ENCODE peak calls at places on chromosomes 13 and 19, in nine cellular contexts. J is HFFc6, H is nephron progenitor cell, D is neural progenitor cell, O is BJ, A is LNCaP clone FGC, K is fibroblast of lung, M is BE2C, Q is MCF 10A. R is an unnamed sample.
A peak's percentile ranks its signal among the peaks of the same experiment; 100 is the strongest.

GRCh38 chr19:28793391-28794168 is 419.4 kb downstream of the UQCRFS1 start:
- DNase-seq in J (no peak), H (peak; percentile 57), O (no peak), Q (no peak), D (peak; percentile 57), A (no peak), M (no peak), K (no peak), R (no peak)

GRCh38 chr19:39846176-39846677 is at the start of gene FBL:
- DNase-seq in H (peak; percentile 99), Q (peak; percentile 94), A (peak; percentile 54), K (peak; percentile 90), M (peak; percentile 98), O (peak; percentile 35), J (peak; percentile 86), D (peak; percentile 96), R (peak; percentile 88)

GRCh38 chr13:26679411-26679810 is 81.2 kb downstream of the GPR12 start:
- DNase-seq in A (no peak), H (no peak), D (no peak), O (peak; percentile 6), J (peak; percentile 40), Q (no peak), M (no peak), K (peak; percentile 61), R (peak; percentile 22)

GRCh38 chr19:34228347-34228746 is 26.0 kb upstream of the GARRE1 start:
- DNase-seq in O (no peak), Q (no peak), A (no peak), H (no peak), J (peak; percentile 22), K (no peak), M (no peak), D (no peak), R (no peak)

GRCh38 chr19:41934849-41935374 is 6.7 kb upstream of the ERFL start:
- DNase-seq in D (peak; percentile 88), J (peak; percentile 28), M (peak; percentile 85), K (peak; percentile 42), A (no peak), H (peak; percentile 92), Q (peak; percentile 80), O (no peak), R (peak; percentile 37)

GRCh38 chr19:40717325-40717879 is 490 bp downstream of the ITPKC start:
- DNase-seq in J (peak; percentile 51), D (no peak), O (no peak), Q (no peak), M (no peak), K (peak; percentile 21), A (no peak), H (no peak), R (no peak)

GRCh38 chr13:74056829-74057564 is 77.2 kb downstream of the KLF12 start:
- DNase-seq in M (peak; percentile 75), H (no peak), J (no peak), A (no peak), O (no peak), D (peak; percentile 36), K (no peak), Q (no peak), R (no peak)

GRCh38 chr13:111228262-111229144 is 91.9 kb upstream of the TEX29 start:
- DNase-seq in J (no peak), M (no peak), Q (no peak), A (no peak), H (no peak), D (no peak), K (peak; percentile 76), O (no peak), R (peak; percentile 97)

GRCh38 chr13:84445776-84446175 is 563.5 kb upstream of the SLITRK1 start:
- DNase-seq in A (no peak), M (no peak), D (no peak), J (peak; percentile 81), Q (peak; percentile 25), K (no peak), O (no peak), H (no peak), R (peak; percentile 25)

GRCh38 chr19:49071860-49072547 is 495 bp downstream of the KCNA7 start:
- DNase-seq in A (no peak), K (no peak), Q (no peak), O (no peak), D (peak; percentile 83), M (no peak), H (peak; percentile 82), J (no peak), R (no peak)

GRCh38 chr19:23520441-23520840 is 125.2 kb upstream of the ZNF91 start:
- DNase-seq in A (no peak), H (no peak), J (no peak), O (no peak), D (no peak), Q (no peak), K (no peak), M (no peak), R (no peak)

GRCh38 chr19:5621311-5621944 is 1.1 kb downstream of the SAFB2 start:
- DNase-seq in M (no peak), J (no peak), O (no peak), A (peak; percentile 67), Q (no peak), K (no peak), H (no peak), D (no peak), R (no peak)

GRCh38 chr19:36113895-36114762 is 546 bp downstream of the POLR2I start:
- DNase-seq in J (peak; percentile 10), Q (peak; percentile 40), K (peak; percentile 33), M (no peak), H (peak; percentile 24), D (peak; percentile 45), O (no peak), A (no peak), R (no peak)
- TF ChIP-seq CTCF in J (no peak), Q (no peak), K (no peak), M (peak; percentile 0), H (no peak), D (no peak), O (no peak), A (peak; percentile 30), R (peak; percentile 26)

DNA sequence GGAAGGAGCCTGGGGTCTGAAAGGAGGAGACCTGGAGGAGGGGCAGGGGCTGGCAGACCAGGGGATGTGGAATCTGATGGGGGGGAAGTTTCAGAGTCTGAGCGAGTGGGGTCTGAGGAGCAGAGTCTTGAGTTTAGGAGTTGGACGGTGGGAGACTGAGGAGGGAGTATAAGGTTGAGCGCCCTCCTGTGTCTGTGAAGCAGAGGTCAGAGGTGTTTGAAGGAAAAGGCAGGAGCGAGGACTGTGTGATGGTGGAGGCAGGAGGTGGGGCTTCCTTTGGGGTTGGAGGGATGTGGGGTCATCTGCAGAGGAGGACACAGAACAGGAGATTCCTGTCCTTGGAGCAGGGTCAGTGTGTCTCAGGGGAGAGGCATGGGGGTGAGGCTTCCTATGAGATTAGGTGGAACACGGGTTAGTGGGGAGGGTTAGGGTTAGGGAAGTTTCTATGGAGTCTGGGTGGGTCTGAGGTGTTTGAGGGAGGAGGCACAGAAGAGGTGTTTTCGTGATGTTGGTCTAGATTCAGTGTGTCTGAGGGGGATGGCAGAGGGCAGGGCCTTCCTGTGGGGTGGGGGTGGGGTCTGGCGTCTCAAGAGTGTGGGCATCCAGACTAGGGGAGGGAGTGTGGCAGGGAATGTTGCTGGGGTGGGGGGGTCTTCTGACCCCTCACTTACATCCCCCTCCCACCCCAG is 8.3 kb downstream of the RYR1 start:
- DNase-seq in J (no peak), D (peak; percentile 71), Q (peak; percentile 6), O (no peak), M (no peak), A (no peak), H (peak; percentile 35), K (no peak), R (no peak)
- TF ChIP-seq CTCF in J (no peak), D (peak; percentile 61), Q (no peak), O (no peak), M (peak; percentile 2), A (no peak), H (no peak), K (no peak), R (no peak)

DNA sequence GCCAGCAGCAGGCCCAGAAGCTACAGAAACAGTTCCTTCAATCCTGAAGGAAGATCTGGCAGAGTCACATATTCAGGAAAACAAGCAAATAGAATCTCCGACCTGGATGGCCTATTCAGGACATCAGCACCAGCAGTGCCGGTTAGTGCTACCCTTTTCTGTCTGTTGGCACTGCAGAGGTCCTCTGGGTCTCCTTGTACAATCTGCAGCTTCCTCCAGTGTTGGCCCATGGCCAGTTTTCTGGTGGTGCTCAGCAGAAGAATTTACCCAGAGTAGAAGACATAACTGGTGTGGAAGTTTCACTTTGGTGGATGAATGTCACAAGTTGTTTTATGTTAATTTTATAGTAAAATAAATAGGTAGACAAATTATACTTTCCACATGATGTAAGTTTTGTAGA is 498.1 kb downstream of the COG6 start:
- DNase-seq in D (no peak), K (no peak), H (no peak), O (no peak), A (no peak), Q (no peak), J (no peak), M (no peak), R (no peak)
- TF ChIP-seq CTCF in D (no peak), K (no peak), H (no peak), O (no peak), A (no peak), Q (no peak), J (no peak), M (no peak), R (no peak)

DNA sequence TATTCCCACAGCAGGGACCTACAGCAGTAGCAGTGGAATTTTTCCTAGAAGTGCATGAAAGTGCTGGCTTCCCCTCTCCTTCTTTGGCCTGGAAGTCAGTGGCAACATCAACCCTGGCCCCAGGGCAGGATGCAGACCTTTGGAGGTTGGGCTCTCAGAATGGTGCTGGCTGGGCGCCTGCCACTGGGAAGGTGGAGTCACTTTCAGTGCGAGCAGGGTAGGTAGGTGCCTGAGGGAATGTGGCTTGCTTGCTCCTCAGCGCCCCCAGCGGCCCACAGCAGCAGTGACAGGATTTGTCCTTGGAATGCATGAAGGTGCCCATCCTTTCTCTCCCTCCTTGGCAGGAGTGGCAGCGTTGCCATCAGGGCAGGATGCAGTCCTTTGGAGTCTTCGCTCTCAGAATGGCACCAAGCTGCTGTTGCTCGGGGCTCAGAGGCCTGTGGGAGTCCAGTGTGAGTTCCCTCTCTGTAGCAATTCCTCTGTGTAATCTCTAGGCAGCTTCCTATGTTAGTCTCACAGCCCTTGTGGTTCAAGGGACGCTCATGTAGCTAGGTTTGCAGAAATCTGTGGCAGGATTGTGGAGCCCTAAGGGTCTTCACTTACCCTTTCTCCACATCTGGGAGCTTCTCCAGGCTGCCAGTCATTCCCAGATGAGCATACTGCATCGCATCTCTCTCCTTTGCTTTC is 354.4 kb upstream of the DACH1 start:
- DNase-seq in M (peak; percentile 66), D (peak; percentile 59), H (peak; percentile 46), J (no peak), K (no peak), A (no peak), O (no peak), Q (peak; percentile 75), R (no peak)
- TF ChIP-seq CTCF in M (peak; percentile 75), D (peak; percentile 80), H (peak; percentile 64), J (peak; percentile 55), K (peak; percentile 34), A (peak; percentile 60), O (peak; percentile 55), Q (peak; percentile 74), R (peak; percentile 76)

DNA sequence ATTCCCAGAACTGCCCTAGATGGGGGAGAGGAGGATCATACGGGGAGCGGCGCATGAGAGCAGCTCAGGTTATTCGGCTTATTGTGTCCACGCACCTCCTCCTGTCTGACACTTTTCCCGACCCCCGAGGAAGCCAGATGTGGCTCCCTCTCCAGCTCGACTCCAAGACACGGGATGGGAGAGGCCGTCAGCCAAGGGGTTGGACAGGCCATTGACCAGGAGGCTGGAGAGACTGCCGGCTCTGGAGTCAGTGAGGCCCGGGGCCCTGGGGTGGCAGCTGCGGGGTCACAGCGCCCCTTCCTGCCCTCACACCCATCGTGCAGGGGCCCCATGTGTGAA is 2.9 kb downstream of the DMKN start:
- DNase-seq in M (no peak), J (no peak), O (no peak), D (no peak), Q (no peak), K (no peak), A (no peak), H (no peak), R (no peak)
- TF ChIP-seq CTCF in M (no peak), J (peak; percentile 12), O (no peak), D (no peak), Q (no peak), K (no peak), A (no peak), H (no peak), R (no peak)

R was measured in astrocyte of the spinal cord.